ENCODE peak calls at places on chromosome 1, in five cellular contexts. One of them, this sample, is unnamed.
A peak's percentile ranks its signal among the peaks of the same experiment; 100 is the strongest.

GRCh38 chr1:181548491-181548890 is 65.2 kb downstream of the CACNA1E start:
- DNase-seq in PC-9: no peak
- DNase-seq in endodermal cell: no peak
- DNase-seq in CD4-positive, alpha-beta memory T cell: no peak
- DNase-seq in tibial nerve: no peak
- DNase-seq in this sample: no peak

GRCh38 chr1:50527249-50527986 is 104.2 kb upstream of the DMRTA2 start:
- DNase-seq in PC-9: no peak
- DNase-seq in tibial nerve: no peak
- DNase-seq in endodermal cell: no peak
- DNase-seq in CD4-positive, alpha-beta memory T cell: no peak
- DNase-seq in this sample: no peak

GRCh38 chr1:40712997-40713396 is 21.5 kb downstream of the NFYC start:
- DNase-seq in endodermal cell: no peak
- DNase-seq in PC-9: no peak
- DNase-seq in tibial nerve: peak; percentile 32
- DNase-seq in CD4-positive, alpha-beta memory T cell: no peak
- DNase-seq in this sample: no peak

GRCh38 chr1:229788004-229788403 is 162.0 kb downstream of the URB2 start:
- DNase-seq in tibial nerve: no peak
- DNase-seq in endodermal cell: no peak
- DNase-seq in CD4-positive, alpha-beta memory T cell: no peak
- DNase-seq in PC-9: no peak
- DNase-seq in this sample: no peak

GRCh38 chr1:216464489-216464888 is 41.2 kb upstream of the USH2A start:
- DNase-seq in endodermal cell: no peak
- DNase-seq in CD4-positive, alpha-beta memory T cell: no peak
- DNase-seq in tibial nerve: no peak
- DNase-seq in PC-9: no peak
- DNase-seq in this sample: peak; percentile 85

GRCh38 chr1:62082456-62083363 is 111.9 kb upstream of the L1TD1 start:
- DNase-seq in CD4-positive, alpha-beta memory T cell: peak; percentile 29
- DNase-seq in PC-9: peak; percentile 27
- DNase-seq in tibial nerve: peak; percentile 38
- DNase-seq in endodermal cell: peak; percentile 82
- DNase-seq in this sample: peak; percentile 58

GRCh38 chr1:243229526-243229925 is 25.6 kb downstream of the CEP170 start:
- DNase-seq in PC-9: no peak
- DNase-seq in CD4-positive, alpha-beta memory T cell: no peak
- DNase-seq in tibial nerve: no peak
- DNase-seq in endodermal cell: no peak
- DNase-seq in this sample: no peak

GRCh38 chr1:179709841-179710329 is 33.2 kb upstream of the FAM163A start:
- DNase-seq in endodermal cell: no peak
- DNase-seq in CD4-positive, alpha-beta memory T cell: peak; percentile 63
- DNase-seq in tibial nerve: no peak
- DNase-seq in PC-9: no peak
- DNase-seq in this sample: no peak

GRCh38 chr1:103937763-103938357 is 188.2 kb downstream of the AMY1C start:
- DNase-seq in CD4-positive, alpha-beta memory T cell: no peak
- DNase-seq in tibial nerve: no peak
- DNase-seq in PC-9: no peak
- DNase-seq in endodermal cell: no peak
- DNase-seq in this sample: no peak

GRCh38 chr1:230191079-230191478 is 124.0 kb downstream of the GALNT2 start:
- DNase-seq in PC-9: no peak
- DNase-seq in endodermal cell: no peak
- DNase-seq in CD4-positive, alpha-beta memory T cell: no peak
- DNase-seq in tibial nerve: peak; percentile 71
- DNase-seq in this sample: no peak

GRCh38 chr1:74729741-74730478 is 2.9 kb downstream of the CRYZ start:
- DNase-seq in PC-9: no peak
- DNase-seq in endodermal cell: peak; percentile 53
- DNase-seq in tibial nerve: no peak
- DNase-seq in CD4-positive, alpha-beta memory T cell: no peak
- DNase-seq in this sample: no peak

GRCh38 chr1:56508523-56508983 is 70.8 kb downstream of the PLPP3 start:
- DNase-seq in tibial nerve: peak; percentile 79
- DNase-seq in endodermal cell: no peak
- DNase-seq in PC-9: peak; percentile 10
- DNase-seq in CD4-positive, alpha-beta memory T cell: no peak
- DNase-seq in this sample: no peak

GRCh38 chr1:43313771-43314170 is 13.0 kb downstream of the TIE1 start:
- DNase-seq in endodermal cell: no peak
- DNase-seq in CD4-positive, alpha-beta memory T cell: no peak
- DNase-seq in PC-9: no peak
- DNase-seq in tibial nerve: no peak
- DNase-seq in this sample: no peak

DNA sequence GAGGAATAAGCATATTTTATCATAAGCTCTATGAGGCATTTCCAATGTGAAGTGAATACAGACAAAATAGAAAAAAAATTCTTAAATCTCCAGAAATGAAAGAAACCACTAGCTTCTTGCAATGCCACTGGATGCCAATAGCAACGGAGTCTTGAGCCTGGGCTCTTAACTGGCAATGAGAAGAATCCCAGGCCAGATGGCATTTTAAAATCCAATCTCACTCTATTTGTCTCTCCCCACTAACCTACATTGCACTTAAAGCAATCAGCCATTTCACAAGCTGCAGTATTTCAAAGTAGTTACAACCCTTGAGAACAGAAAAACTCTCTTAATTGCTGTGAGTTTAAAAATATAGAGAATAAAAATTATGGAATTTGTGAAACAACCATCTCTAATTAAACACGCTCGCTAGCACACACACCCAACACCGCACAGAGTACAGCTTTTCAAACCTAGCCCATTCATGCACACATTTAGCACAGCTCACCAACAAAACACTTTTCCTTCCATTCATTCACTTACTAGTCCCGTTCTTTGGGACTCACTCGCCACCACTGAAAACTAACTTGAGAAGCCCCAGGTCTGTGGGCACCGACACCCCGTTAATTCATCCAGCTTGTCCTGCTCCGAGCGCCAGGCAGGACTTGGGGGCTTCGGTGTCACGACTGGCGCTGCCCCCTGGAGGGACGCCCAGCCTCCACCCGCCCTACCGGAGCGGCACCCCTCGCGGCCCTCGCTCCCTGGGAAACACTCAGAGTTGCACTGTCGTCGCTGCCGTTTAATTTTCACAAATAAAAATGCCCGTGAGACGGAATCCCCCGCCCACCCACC is 1.1 kb downstream of the DDAH1 start:
- DNase-seq in PC-9: no peak
- DNase-seq in endodermal cell: no peak
- DNase-seq in tibial nerve: no peak
- DNase-seq in CD4-positive, alpha-beta memory T cell: no peak
- DNase-seq in this sample: peak; percentile 60
- H3K4me1 ChIP-seq in PC-9: peaks cover 43% of the 10 kb centered on the region
- H3K4me1 ChIP-seq in endodermal cell: no peaks in the 10 kb centered on the region
- H3K4me1 ChIP-seq in tibial nerve: peaks cover 23% of the 10 kb centered on the region
- H3K4me1 ChIP-seq in CD4-positive, alpha-beta memory T cell: peaks cover 4% of the 10 kb centered on the region
- H3K4me1 ChIP-seq in this sample: peaks cover 74% of the 10 kb centered on the region

DNA sequence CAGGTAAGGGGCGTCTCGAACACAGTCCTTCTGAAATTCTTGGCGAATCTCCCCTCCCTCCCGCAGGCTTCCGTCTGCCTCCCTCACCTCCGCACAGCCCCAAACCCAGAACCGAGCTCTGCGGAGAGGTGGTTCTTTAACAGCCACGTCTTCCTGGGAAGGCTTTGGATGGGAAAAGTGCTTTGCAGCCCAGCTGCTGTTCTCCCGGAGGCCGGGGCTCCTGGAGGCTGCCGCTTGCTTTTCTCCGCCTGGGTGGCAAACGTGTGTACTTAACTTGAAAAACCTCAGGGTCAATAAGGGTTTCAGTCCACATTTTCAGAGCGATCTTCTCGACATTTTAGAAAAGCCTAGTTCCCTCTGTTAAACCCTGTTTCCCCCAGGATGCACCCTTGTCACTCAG is 109.3 kb downstream of the PRDM16 start:
- DNase-seq in endodermal cell: no peak
- DNase-seq in CD4-positive, alpha-beta memory T cell: no peak
- DNase-seq in tibial nerve: no peak
- DNase-seq in PC-9: no peak
- DNase-seq in this sample: no peak
- H3K9me3 ChIP-seq in endodermal cell: peaks cover 11% of the 10 kb centered on the region
- H3K9me3 ChIP-seq in CD4-positive, alpha-beta memory T cell: no peaks in the 10 kb centered on the region
- H3K9me3 ChIP-seq in tibial nerve: no peaks in the 10 kb centered on the region
- H3K9me3 ChIP-seq in PC-9: peaks cover 5% of the 10 kb centered on the region
- H3K9me3 ChIP-seq in this sample: peaks cover 20% of the 10 kb centered on the region

GRCh38 chr1:203899869-203900714 is 38.7 kb downstream of the SNRPE start:
- DNase-seq in CD4-positive, alpha-beta memory T cell: no peak
- DNase-seq in tibial nerve: no peak
- DNase-seq in endodermal cell: no peak
- DNase-seq in PC-9: no peak
- DNase-seq in this sample: no peak

GRCh38 chr1:203899317-203899716 is 37.9 kb downstream of the SNRPE start:
- DNase-seq in tibial nerve: no peak
- DNase-seq in CD4-positive, alpha-beta memory T cell: no peak
- DNase-seq in endodermal cell: no peak
- DNase-seq in PC-9: no peak
- DNase-seq in this sample: no peak

GRCh38 chr1:203905275-203905674 is 43.9 kb downstream of the SNRPE start:
- DNase-seq in PC-9: no peak
- DNase-seq in tibial nerve: no peak
- DNase-seq in endodermal cell: no peak
- DNase-seq in CD4-positive, alpha-beta memory T cell: no peak
- DNase-seq in this sample: no peak

GRCh38 chr1:203898458-203899244 is 37.3 kb downstream of the SNRPE start:
- DNase-seq in CD4-positive, alpha-beta memory T cell: no peak
- DNase-seq in PC-9: no peak
- DNase-seq in tibial nerve: no peak
- DNase-seq in endodermal cell: no peak
- DNase-seq in this sample: no peak

DNA sequence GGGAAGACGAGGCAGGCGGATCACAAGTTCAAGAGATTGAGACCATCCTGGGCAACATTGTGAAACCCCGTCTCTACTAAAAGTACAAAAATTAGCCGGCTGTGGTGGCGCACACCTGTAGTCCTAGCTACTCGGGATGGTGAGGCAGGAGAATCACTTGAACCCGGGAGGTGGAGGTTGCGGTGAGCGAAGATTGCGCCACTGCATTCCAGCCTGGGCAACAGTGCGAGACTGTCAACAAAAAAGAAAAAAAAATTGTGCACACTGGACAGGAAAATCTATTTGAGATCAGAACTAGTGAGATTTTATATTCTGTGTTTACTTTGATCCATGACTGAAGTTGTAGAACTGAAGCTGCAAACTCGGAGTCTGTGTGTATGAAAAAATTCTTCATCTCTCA is 40.2 kb downstream of the SNRPE start:
- DNase-seq in tibial nerve: no peak
- DNase-seq in endodermal cell: no peak
- DNase-seq in PC-9: no peak
- DNase-seq in CD4-positive, alpha-beta memory T cell: no peak
- DNase-seq in this sample: no peak
- H3K4me1 ChIP-seq in tibial nerve: no peaks in the 10 kb centered on the region
- H3K4me1 ChIP-seq in endodermal cell: no peaks in the 10 kb centered on the region
- H3K4me1 ChIP-seq in PC-9: peaks cover 15% of the 10 kb centered on the region
- H3K4me1 ChIP-seq in CD4-positive, alpha-beta memory T cell: no peaks in the 10 kb centered on the region
- H3K4me1 ChIP-seq in this sample: peaks cover 10% of the 10 kb centered on the region

DNA sequence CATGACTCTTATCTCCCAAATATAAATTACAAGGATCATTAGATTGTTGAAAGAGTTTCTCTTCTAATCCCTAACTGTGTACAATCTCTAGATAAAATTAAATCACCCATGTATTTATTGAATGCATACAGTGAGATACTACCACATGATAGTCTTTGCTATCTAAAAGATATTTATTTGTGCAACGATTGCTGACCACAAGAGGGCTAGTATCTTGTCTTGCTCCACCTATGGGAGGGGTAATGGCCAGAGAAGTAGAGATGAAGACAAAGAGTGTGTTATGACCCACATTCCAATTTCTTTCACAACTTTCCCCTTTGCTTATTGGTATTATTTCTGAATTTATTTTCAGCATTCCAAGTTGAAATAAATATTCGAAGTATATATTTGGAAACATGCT is 13.7 kb downstream of the PYHIN1 start:
- DNase-seq in PC-9: no peak
- DNase-seq in tibial nerve: no peak
- DNase-seq in CD4-positive, alpha-beta memory T cell: no peak
- DNase-seq in endodermal cell: no peak
- DNase-seq in this sample: no peak
- H3K9me3 ChIP-seq in PC-9: no peaks in the 10 kb centered on the region
- H3K9me3 ChIP-seq in tibial nerve: no peaks in the 10 kb centered on the region
- H3K9me3 ChIP-seq in CD4-positive, alpha-beta memory T cell: no peaks in the 10 kb centered on the region
- H3K9me3 ChIP-seq in endodermal cell: peaks cover 47% of the 10 kb centered on the region
- H3K9me3 ChIP-seq in this sample: no peaks in the 10 kb centered on the region

DNA sequence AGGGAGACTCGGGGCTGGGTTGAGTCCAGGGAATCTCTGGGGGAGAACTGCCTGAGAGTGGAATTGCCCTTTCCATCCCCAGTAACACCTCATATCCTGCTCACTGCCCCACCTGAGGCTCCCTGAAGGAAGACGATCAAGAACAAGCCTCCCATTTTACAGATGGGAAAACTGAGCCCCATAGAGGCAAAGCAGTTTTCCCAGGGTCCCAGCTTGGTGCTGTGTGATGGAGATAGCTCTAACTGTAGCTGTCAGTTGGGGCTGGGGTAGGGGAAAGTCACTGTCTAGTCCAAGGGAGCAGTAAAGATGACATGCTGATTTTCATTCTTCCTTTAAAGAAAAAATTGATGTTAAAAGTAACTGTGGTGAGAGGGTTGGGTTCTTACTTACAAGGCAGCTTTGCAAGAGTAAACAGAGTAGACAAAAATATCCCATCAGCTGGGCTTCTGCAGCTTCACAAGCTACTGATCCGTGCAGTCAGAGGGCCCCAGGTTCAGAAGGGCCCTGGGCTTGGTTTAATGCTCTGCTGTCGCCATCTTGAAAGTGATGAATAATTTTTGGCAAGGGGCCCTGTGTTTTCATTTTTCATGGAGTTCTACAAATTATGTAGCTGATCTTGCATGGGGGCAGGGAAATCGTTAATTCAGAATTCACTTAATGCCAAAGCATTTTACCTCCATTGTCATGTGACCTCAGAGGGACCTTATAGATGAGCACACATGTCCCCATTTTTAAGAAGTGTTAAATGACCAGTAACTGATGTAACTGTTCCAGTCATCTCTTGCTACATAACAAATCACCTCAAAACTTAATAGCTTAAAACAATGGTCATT is 17.6 kb upstream of the TNFRSF1B start:
- DNase-seq in endodermal cell: no peak
- DNase-seq in tibial nerve: no peak
- DNase-seq in CD4-positive, alpha-beta memory T cell: no peak
- DNase-seq in PC-9: no peak
- DNase-seq in this sample: no peak
- H3K4me1 ChIP-seq in endodermal cell: no peaks in the 10 kb centered on the region
- H3K4me1 ChIP-seq in tibial nerve: peaks cover 50% of the 10 kb centered on the region
- H3K4me1 ChIP-seq in CD4-positive, alpha-beta memory T cell: peaks cover 97% of the 10 kb centered on the region
- H3K4me1 ChIP-seq in PC-9: peaks cover 31% of the 10 kb centered on the region
- H3K4me1 ChIP-seq in this sample: peaks cover 23% of the 10 kb centered on the region

This sample was measured in SJSA1.